ENCODE peak calls at places on chromosome 9, in four cellular contexts. U is adrenal gland, T is psoas muscle, D is lower lobe of right lung. K is an unnamed sample.

GRCh38 chr9:131349881-131350563 is 43.9 kb upstream of the PRRC2B start:
- DNase-seq in T (peak; percentile 94), D (peak; percentile 94), U (peak; percentile 94), K (peak; percentile 85)

GRCh38 chr9:130713286-130713975 is 19.9 kb downstream of the EXOSC2 start:
- DNase-seq in T (peak; percentile 62), U (peak; percentile 69), D (no peak), K (no peak)

GRCh38 chr9:19181002-19181401 is 49.5 kb upstream of the DENND4C start:
- DNase-seq in T (no peak), U (no peak), D (no peak), K (no peak)

GRCh38 chr9:110255417-110256141 is 728 bp downstream of the TXN start:
- DNase-seq in U (peak; percentile 74), T (peak; percentile 74), D (peak; percentile 86), K (peak; percentile 50)

GRCh38 chr9:109411069-109411761 is 86.9 kb downstream of the PTPN3 start:
- DNase-seq in D (no peak), T (no peak), U (no peak), K (no peak)

GRCh38 chr9:77018058-77019009 is 1.1 kb upstream of the FOXB2 start:
- DNase-seq in U (no peak), D (no peak), T (no peak), K (no peak)

GRCh38 chr9:5364294-5364990 is 24.8 kb upstream of the RLN1 start:
- DNase-seq in D (no peak), U (no peak), T (no peak), K (no peak)

GRCh38 chr9:130268521-130269131 is 3.1 kb downstream of the HMCN2 start:
- DNase-seq in D (no peak), T (no peak), U (no peak), K (no peak)

GRCh38 chr9:131787838-131788237 is 48.0 kb upstream of the RAPGEF1 start:
- DNase-seq in U (no peak), D (no peak), T (no peak), K (no peak)

GRCh38 chr9:111597852-111598729 is 1.4 kb downstream of the PTGR1 start:
- DNase-seq in U (peak; percentile 81), D (peak; percentile 80), T (peak; percentile 87), K (no peak)

GRCh38 chr9:98552306-98552705 is 156.4 kb downstream of the GABBR2 start:
- DNase-seq in T (no peak), U (no peak), D (no peak), K (no peak)

GRCh38 chr9:108445431-108446018 is 410.3 kb downstream of the ACTL7B start:
- DNase-seq in U (no peak), D (no peak), T (no peak), K (no peak)

GRCh38 chr9:106888992-106889631 is 26.1 kb downstream of the ZNF462 start:
- DNase-seq in T (no peak), D (no peak), U (no peak), K (no peak)

GRCh38 chr9:100099722-100100042 is 639 bp downstream of the INVS start:
- DNase-seq in D (peak; percentile 58), T (no peak), U (peak; percentile 32), K (no peak)

GRCh38 chr9:106883626-106884190 is 20.7 kb downstream of the ZNF462 start:
- DNase-seq in T (no peak), U (no peak), D (no peak), K (peak; percentile 63)

GRCh38 chr9:120043448-120043847 is 536.5 kb downstream of the CDK5RAP2 start:
- DNase-seq in D (no peak), U (no peak), T (no peak), K (no peak)

GRCh38 chr9:99056186-99056585 is 48.7 kb upstream of the TGFBR1 start:
- DNase-seq in T (no peak), D (no peak), U (no peak), K (no peak)

GRCh38 chr9:115651456-115651855 is 502.1 kb upstream of the PAPPA start:
- DNase-seq in D (no peak), U (no peak), T (no peak), K (no peak)

GRCh38 chr9:74147906-74148305 is 349.2 kb upstream of the RORB start:
- DNase-seq in T (no peak), D (no peak), U (no peak), K (no peak)

GRCh38 chr9:111481885-111482636 is 2.1 kb downstream of the ECPAS start:
- DNase-seq in T (peak; percentile 63), U (no peak), D (no peak), K (no peak)

GRCh38 chr9:71910602-71911060 is 362 bp downstream of the ABHD17B start:
- DNase-seq in U (no peak), D (no peak), T (no peak), K (no peak)

GRCh38 chr9:78121488-78121887 is 89.9 kb upstream of the GNAQ start:
- DNase-seq in U (peak; percentile 81), D (peak; percentile 83), T (peak; percentile 60), K (peak; percentile 46)

GRCh38 chr9:127806871-127807270 is 4.2 kb downstream of the FPGS start:
- DNase-seq in U (no peak), T (no peak), D (no peak), K (no peak)

GRCh38 chr9:107952773-107953172 is 463.2 kb upstream of the KLF4 start:
- DNase-seq in D (no peak), U (no peak), T (no peak), K (no peak)

GRCh38 chr9:130663258-130664171 is 879 bp upstream of the PRDM12 start:
- DNase-seq in U (no peak), T (no peak), D (no peak), K (no peak)

GRCh38 chr9:38016375-38017120 is 52.5 kb downstream of the SHB start:
- DNase-seq in D (no peak), U (no peak), T (no peak), K (peak; percentile 90)

GRCh38 chr9:97179616-97180015 is 127.8 kb upstream of the CCDC180 start:
- DNase-seq in D (no peak), U (no peak), T (no peak), K (no peak)

GRCh38 chr9:109868222-109868621 is 88.2 kb downstream of the PALM2AKAP2 start:
- DNase-seq in U (peak; percentile 3), D (no peak), T (no peak), K (peak; percentile 45)

DNA sequence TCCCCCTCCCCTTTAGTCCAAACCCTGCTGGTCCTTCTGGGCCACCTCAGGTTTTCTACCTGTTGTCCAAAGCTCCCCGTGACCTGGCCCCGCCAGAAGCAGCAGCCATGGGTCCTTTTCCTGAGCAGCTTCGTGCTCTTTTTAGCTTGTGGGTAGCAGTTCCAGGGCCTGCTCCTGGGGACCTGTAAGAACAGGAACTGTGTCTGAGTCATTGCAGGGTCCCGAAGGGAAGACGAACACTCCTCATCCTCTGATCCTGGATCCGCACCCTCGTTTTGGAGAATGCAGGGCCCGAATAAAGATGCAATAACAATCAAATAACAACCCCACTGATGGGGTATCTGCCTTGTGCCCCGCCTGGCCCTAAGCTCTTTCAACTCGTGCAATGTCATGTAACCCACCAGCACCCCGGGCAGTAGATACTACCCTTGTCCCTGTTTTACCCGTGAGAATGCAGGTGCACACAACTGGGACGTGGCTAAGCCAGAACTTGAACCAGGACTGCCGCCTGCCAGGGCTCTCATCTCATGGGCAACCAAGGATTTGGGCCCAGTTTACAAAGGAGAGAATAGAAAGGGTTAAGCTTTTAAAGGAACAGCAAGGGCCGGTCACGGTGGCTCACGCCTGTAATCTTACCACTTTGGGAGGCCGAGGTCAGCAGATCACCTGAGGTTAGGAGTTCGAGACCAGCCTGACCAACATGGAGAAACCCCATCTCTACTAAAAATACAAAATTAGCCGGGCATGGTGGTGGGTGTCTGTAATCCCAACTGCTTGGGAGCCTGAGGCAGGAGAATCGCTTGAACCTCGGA is 33.2 kb downstream of the NEK6 start:
- DNase-seq in D (no peak), T (no peak), U (no peak), K (no peak)
- H3K27ac ChIP-seq in D (no peak overlapping the region), T (no peak overlapping the region), U (no peak overlapping the region), K (peak overlapping the region; percentile 29)

DNA sequence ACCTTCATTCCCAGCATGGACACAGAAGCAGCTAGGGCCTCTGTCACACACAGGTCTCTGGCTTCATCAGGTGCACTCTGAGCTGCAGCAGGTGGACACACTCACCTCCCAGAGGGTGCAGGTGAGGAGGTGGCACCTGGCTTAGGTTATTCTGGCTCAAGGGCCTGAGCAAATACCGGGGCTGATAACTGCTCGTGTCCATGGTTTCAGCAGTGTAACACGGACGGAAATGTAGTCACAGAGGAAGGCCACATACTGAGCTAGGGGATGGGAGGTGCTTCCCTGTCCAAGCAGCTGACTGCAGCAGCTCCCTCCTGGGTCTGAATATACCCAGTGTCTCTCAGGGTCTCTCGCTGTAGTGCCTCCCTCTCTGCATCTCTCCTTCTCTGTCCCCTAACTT is 5.7 kb downstream of the PHF2 start:
- DNase-seq in T (no peak), D (peak; percentile 74), U (peak; percentile 34), K (no peak)
- H3K4me1 ChIP-seq in T (peaks cover 64% of the 10 kb centered on the region), D (peaks cover 71% of the 10 kb centered on the region), U (peaks cover 10% of the 10 kb centered on the region), K (peaks cover 13% of the 10 kb centered on the region)

DNA sequence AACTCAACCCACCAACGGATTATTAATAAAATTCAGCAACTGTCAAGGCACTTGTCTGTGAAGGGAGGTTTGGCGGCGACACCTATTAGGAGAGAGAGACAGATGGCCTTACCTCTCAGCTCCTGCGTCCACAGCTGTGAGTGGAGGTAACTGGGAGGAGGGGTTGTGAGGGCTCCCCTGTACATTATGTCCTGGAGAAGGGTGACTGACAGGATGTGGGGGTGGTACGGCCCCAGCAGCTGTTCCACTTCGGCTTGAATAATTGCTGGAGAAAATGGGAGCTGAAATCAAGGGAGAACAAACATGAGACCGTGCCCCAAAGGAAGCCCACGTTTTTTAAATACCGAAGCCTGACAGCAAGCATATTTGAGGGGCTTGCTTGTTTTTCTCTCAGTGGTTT is 353.5 kb upstream of the RFX3 start:
- DNase-seq in T (peak; percentile 52), U (no peak), D (no peak), K (no peak)
- H3K27ac ChIP-seq in T (no peak overlapping the region), U (no peak overlapping the region), D (no peak overlapping the region), K (no peak overlapping the region)

GRCh38 chr9:16138561-16138960 is 585.7 kb downstream of the CCDC171 start:
- DNase-seq in U (no peak), T (no peak), D (no peak), K (no peak)

GRCh38 chr9:16134351-16134750 is 581.5 kb downstream of the CCDC171 start:
- DNase-seq in T (no peak), U (no peak), D (no peak), K (no peak)

GRCh38 chr9:16138961-16139441 is 586.2 kb downstream of the CCDC171 start:
- DNase-seq in D (no peak), T (peak; percentile 75), U (peak; percentile 27), K (no peak)

GRCh38 chr9:16135916-16136315 is 583.1 kb downstream of the CCDC171 start:
- DNase-seq in D (no peak), T (no peak), U (no peak), K (no peak)

DNA sequence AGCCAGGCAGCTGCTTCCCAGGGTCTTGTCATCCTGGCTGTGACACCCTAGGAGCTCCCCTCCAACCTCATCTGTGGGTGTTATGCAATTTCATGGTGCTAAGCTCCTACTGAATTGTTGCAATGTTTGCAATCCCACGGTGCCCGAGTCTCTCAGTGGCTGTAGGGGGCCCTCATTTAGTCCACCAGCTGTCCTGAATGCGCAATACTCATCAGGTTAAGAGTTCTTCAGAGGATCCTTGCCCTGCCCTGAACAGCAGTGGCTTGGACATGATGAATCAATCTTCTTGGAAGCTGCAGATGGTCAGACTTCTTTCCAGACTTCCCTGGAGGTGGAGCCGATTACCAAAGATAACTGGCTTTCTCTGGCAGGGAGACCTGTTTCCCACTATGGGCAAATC is 584.1 kb downstream of the CCDC171 start:
- DNase-seq in D (no peak), U (no peak), T (peak; percentile 80), K (no peak)
- H3K4me1 ChIP-seq in D (no peaks in the 10 kb centered on the region), U (no peaks in the 10 kb centered on the region), T (no peaks in the 10 kb centered on the region), K (peaks cover 3% of the 10 kb centered on the region)